ENCODE peak calls at places on chromosomes 16 and 17, in four cellular contexts. H is thoracic aorta, G is HCT116, V is neural crest cell. P is an unnamed sample.

GRCh38 chr17:58527306-58527705 is 12.9 kb upstream of the MTMR4 start:
- DNase-seq in H (no peak), G (no peak), V (no peak), P (no peak)

GRCh38 chr17:8997994-8998628 is 23.2 kb upstream of the NTN1 start:
- DNase-seq in H (no peak), G (peak; percentile 51), V (peak; percentile 64), P (peak; percentile 75)

GRCh38 chr17:48175692-48176450 is 68.3 kb downstream of the SNX11 start:
- DNase-seq in H (no peak), G (no peak), V (no peak), P (no peak)

GRCh38 chr16:4847774-4848587 is 700 bp downstream of the UBN1 start:
- DNase-seq in H (no peak), G (no peak), V (peak; percentile 19), P (peak; percentile 20)

GRCh38 chr17:8209909-8210760 is at the start of gene AURKB:
- DNase-seq in H (peak; percentile 94), G (peak; percentile 92), V (peak; percentile 91), P (peak; percentile 86)

GRCh38 chr17:50534222-50534978 is 1.9 kb downstream of the EPN3 start:
- DNase-seq in H (no peak), G (peak; percentile 55), V (no peak), P (no peak)

GRCh38 chr17:5431929-5432556 is 6.9 kb downstream of the C1QBP start:
- DNase-seq in H (no peak), G (no peak), V (no peak), P (no peak)

GRCh38 chr17:28085766-28086165 is 43.3 kb downstream of the NLK start:
- DNase-seq in H (no peak), G (no peak), V (no peak), P (no peak)

GRCh38 chr17:17205368-17206148 is 575 bp downstream of the PLD6 start:
- DNase-seq in H (no peak), G (peak; percentile 7), V (no peak), P (peak; percentile 44)

GRCh38 chr17:81991684-81992513 is 14.5 kb downstream of the ASPSCR1 start:
- DNase-seq in H (peak; percentile 29), G (no peak), V (peak; percentile 66), P (no peak)

GRCh38 chr17:81849457-81849856 is 10.9 kb downstream of the P4HB start:
- DNase-seq in H (no peak), G (no peak), V (no peak), P (no peak)

GRCh38 chr17:29141484-29141835 is 38.7 kb downstream of the MYO18A start:
- DNase-seq in H (no peak), G (no peak), V (no peak), P (no peak)

GRCh38 chr17:17044846-17045561 is 2.7 kb downstream of the MPRIP start:
- DNase-seq in H (no peak), G (no peak), V (no peak), P (no peak)

GRCh38 chr16:17416461-17417221 is 54.1 kb downstream of the XYLT1 start:
- DNase-seq in H (no peak), G (no peak), V (peak; percentile 6), P (peak; percentile 24)

GRCh38 chr16:23362460-23363317 is 60.6 kb downstream of the SCNN1B start:
- DNase-seq in H (no peak), G (no peak), V (no peak), P (no peak)

GRCh38 chr17:13016881-13017622 is 775 bp downstream of the ELAC2 start:
- DNase-seq in H (no peak), G (no peak), V (no peak), P (no peak)

GRCh38 chr16:20952144-20952797 is 51.7 kb downstream of the LYRM1 start:
- DNase-seq in H (no peak), G (peak; percentile 26), V (no peak), P (no peak)

GRCh38 chr16:89374393-89374948 is 115.9 kb downstream of the ANKRD11 start:
- DNase-seq in H (no peak), G (no peak), V (peak; percentile 22), P (no peak)

GRCh38 chr16:12329246-12329995 is 352.9 kb downstream of the SNX29 start:
- DNase-seq in H (no peak), G (no peak), V (no peak), P (no peak)

GRCh38 chr17:65530985-65531507 is 30.4 kb downstream of the AXIN2 start:
- DNase-seq in H (no peak), G (no peak), V (peak; percentile 48), P (no peak)

GRCh38 chr17:65533056-65533745 is 28.2 kb downstream of the AXIN2 start:
- DNase-seq in H (no peak), G (no peak), V (no peak), P (no peak)

GRCh38 chr17:65532491-65532890 is 29.0 kb downstream of the AXIN2 start:
- DNase-seq in H (no peak), G (no peak), V (no peak), P (no peak)

GRCh38 chr17:65530158-65530984 is 31.1 kb downstream of the AXIN2 start:
- DNase-seq in H (no peak), G (no peak), V (peak; percentile 22), P (no peak)

DNA sequence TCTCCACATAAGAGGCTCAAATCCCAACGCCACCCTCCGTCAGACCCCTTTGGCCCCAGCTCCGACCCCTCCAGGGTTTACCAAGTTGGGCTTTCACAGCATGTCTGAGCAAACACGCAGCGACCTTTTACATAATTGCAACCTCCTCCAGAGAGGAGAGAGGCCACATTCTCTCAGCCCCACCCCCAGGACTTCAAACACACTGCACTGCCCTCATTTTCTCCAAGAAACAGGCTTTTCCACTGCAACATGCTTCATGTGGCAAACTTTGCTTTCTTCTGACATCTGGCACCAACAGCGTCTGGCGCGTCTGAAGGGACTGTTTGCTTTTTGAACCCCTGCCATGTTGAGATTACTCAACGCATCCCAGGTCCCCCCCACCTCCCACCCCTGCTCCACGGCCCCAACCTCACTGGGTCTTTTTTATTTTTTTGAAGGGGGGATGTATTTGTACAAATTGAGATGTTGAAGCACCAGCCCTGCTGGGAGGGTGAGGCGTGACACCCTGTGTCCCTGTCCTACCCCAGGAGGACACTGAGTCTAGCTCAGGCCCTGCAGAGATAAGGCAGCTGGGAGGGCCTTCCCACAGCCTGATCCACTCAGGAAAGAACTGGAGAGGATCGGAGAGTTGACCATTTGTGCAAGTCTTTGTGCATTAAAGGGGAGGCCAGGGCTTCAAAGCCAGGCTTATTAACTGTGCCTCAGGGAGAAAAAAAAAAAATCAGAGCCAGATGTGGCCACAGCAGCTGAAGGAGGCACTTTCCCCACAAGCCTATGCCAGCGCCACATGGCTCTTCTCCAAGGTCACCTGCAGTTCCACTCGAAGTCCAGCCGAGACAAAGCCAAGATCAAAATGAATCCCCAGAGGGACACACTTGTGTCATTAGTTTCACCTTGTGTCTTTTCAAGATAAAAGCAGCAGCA is 29.7 kb downstream of the AXIN2 start:
- DNase-seq in H (no peak), G (no peak), V (peak; percentile 49), P (no peak)
- TF ChIP-seq CTCF in H (peak; percentile 49), G (no peak), V (peak; percentile 64), P (no peak)

DNA sequence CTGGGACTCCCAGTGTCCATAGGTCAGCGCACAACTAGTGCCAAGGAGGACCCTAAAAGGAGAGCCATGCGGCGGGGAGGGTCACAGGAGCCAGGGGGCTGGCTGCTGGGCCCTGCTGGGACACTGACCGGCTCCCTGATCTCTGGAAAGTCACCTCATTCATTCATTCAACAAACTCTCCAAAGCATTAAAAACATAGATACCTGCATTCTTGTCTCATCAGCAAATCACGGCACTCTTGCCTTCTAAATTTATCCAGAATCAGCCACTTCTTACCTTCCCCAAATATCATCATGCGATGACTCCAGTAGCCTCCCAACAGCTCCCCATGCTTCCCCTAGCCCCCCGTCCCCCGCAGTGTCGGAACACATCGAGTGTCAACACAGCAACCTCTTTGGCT is 119.8 kb upstream of the TNRC6C start:
- DNase-seq in H (no peak), G (no peak), V (no peak), P (no peak)
- TF ChIP-seq CTCF in H (no peak), G (no peak), V (no peak), P (no peak)

GRCh38 chr16:287981-288920 is 5.3 kb downstream of the PDIA2 start:
- DNase-seq in H (no peak), G (no peak), V (no peak), P (no peak)

GRCh38 chr16:286491-287297 is 3.7 kb downstream of the PDIA2 start:
- DNase-seq in H (no peak), G (no peak), V (no peak), P (no peak)

GRCh38 chr16:289395-289997 is 6.5 kb downstream of the PDIA2 start:
- DNase-seq in H (no peak), G (no peak), V (no peak), P (no peak)

GRCh38 chr16:285146-286055 is 2.4 kb downstream of the PDIA2 start:
- DNase-seq in H (no peak), G (no peak), V (no peak), P (no peak)

DNA sequence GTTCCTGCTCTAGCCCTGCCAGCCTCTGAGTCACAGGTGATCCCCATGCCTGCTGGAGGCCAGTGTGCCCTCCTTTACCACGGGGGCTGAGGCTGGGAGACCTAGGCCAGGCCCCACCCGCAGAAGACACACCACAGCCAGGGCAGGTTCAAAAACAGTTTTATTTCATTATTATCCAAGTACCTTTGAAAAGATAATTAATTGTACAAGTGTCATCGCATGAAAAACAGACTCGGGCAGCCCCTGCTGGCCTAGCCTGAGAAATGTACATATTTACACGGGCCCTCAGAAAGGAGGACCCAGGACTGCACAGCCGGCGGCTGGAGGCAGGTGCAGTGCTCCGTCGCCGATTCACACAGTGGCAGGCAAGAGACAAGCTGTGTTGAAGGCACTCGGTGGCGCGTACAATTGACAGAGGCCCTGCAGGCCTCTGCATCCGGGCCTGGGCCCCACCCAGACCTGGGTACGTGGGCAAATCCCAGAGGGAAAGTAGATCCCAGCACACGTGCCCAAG is 4.4 kb downstream of the PDIA2 start:
- DNase-seq in H (no peak), G (no peak), V (no peak), P (no peak)
- TF ChIP-seq CTCF in H (no peak), G (no peak), V (no peak), P (no peak)

GRCh38 chr17:73092518-73093135 is at the start of gene SLC39A11:
- DNase-seq in H (peak; percentile 62), G (peak; percentile 89), V (peak; percentile 82), P (peak; percentile 83)
- TF ChIP-seq CTCF in H (peak; percentile 29), G (no peak), V (peak; percentile 18), P (no peak)

DNA sequence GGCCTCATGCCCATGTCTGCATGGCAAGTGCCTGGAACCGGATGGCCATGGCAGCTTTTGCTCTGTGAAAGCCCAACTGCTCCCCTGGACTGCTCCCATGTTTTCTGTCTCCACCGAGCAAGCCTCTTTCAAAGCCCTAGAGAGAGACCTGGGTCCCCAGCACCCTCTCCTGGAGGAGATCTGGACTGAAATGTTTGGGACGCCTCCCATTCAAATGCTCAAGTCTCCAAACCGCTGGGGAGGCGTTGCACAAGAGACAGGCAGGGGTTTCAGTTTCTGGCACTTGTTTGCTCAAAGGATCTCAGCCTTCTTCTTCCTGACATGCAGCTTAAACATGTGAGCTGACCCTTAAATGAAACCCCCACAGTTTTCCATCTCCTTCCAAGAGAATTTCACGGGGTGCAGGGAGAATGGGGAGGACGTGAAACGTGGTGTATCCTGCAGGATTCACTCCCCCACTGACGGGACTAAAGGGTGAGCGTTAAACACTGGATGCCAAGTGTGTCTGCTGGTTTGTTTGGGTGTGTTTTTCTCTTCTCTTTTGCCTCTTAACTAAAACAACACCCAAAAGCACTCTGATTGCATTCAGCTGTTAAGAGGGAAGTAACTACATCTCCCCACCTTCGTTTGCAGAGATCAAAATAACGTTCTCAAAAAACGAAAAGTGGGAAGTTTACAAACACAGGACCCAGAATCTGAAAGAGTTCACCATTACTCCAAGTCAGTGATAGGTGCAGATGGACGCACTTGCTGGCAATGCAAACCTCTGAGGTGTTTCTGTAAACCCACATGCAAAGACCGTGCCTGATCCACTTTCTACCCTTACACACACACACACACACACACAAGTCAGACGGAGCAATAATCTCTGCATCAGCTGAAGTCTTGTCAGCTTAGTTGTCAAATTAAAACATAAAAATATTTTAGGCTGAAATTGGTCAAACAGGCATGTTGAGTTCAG is 256.9 kb downstream of the C16orf95 start:
- DNase-seq in H (no peak), G (no peak), V (no peak), P (no peak)
- TF ChIP-seq CTCF in H (peak; percentile 42), G (no peak), V (no peak), P (no peak)

GRCh38 chr17:14211778-14212177 is 24.9 kb downstream of the CDRT15 start:
- DNase-seq in H (no peak), G (no peak), V (no peak), P (peak; percentile 45)
- TF ChIP-seq CTCF in H (no peak), G (no peak), V (no peak), P (peak; percentile 31)

P was measured in CD4-positive, alpha-beta T cell.